ENCODE peak calls at places on chromosomes 11 and 22, in six cellular contexts. D, E, I, C, R and W are unnamed samples.

GRCh38 chr11:61728066-61728939 is 24.1 kb upstream of the MYRF start:
- DNase-seq in E (no peak), D (no peak), I (no peak), C (no peak), R (no peak), W (no peak)

GRCh38 chr11:70628176-70628860 is 230.0 kb downstream of the CTTN start:
- DNase-seq in R (no peak), I (no peak), C (no peak), E (no peak), D (no peak), W (no peak)

GRCh38 chr11:70200212-70200844 is 2.8 kb upstream of the FADD start:
- DNase-seq in C (no peak), R (no peak), D (no peak), I (peak), E (no peak), W (no peak)

GRCh38 chr22:22171357-22172218 is 73.0 kb upstream of the VPREB1 start:
- DNase-seq in D (peak), I (peak), C (no peak), R (no peak), E (no peak), W (no peak)

GRCh38 chr11:107591446-107592236 is 694 bp downstream of the ELMOD1 start:
- DNase-seq in C (no peak), D (peak), R (peak), E (no peak), I (peak), W (no peak)

GRCh38 chr11:40186401-40187091 is 1272.9 kb downstream of the LRRC4C start:
- DNase-seq in E (no peak), C (no peak), D (no peak), I (no peak), R (no peak), W (no peak)

GRCh38 chr11:68841718-68842426 is at the start of gene CPT1A:
- DNase-seq in R (peak), I (peak), C (peak), E (no peak), D (peak), W (peak)

GRCh38 chr11:40544162-40544561 is 915.3 kb downstream of the LRRC4C start:
- DNase-seq in C (no peak), R (no peak), I (no peak), D (no peak), E (no peak), W (no peak)

GRCh38 chr22:46027219-46028068 is 50.5 kb upstream of the WNT7B start:
- DNase-seq in C (no peak), E (no peak), I (peak), R (peak), D (peak), W (peak)

GRCh38 chr22:46754110-46754799 is 8.2 kb upstream of the TBC1D22A start:
- DNase-seq in I (peak), R (peak), E (peak), D (peak), C (peak), W (peak)

GRCh38 chr22:41425704-41426365 is 20.8 kb downstream of the TOB2 start:
- DNase-seq in C (no peak), R (no peak), I (no peak), E (no peak), D (no peak), W (no peak)

GRCh38 chr11:73982990-73983763 is 534 bp upstream of the UCP2 start:
- DNase-seq in C (peak), E (peak), I (peak), D (peak), R (peak), W (peak)

GRCh38 chr22:41382098-41382578 is 396 bp downstream of the TEF start:
- DNase-seq in D (peak), R (peak), I (peak), E (no peak), C (no peak), W (peak)

GRCh38 chr11:34234086-34234740 is 123.6 kb downstream of the ABTB2 start:
- DNase-seq in R (no peak), E (peak), C (peak), D (no peak), I (peak), W (no peak)

GRCh38 chr11:77067776-77068460 is 1.1 kb downstream of the CAPN5 start:
- DNase-seq in I (no peak), R (peak), C (no peak), D (no peak), E (no peak), W (peak)
- H3K4me3 ChIP-seq in I (peak), R (no peak), C (peak), D (peak), E (peak), W (peak)

GRCh38 chr11:110121204-110121603 is 28.0 kb downstream of the ZC3H12C start:
- DNase-seq in I (peak), E (peak), R (no peak), D (no peak), C (peak), W (no peak)
- H3K4me3 ChIP-seq in I (peak), E (no peak), R (no peak), D (no peak), C (no peak), W (no peak)

GRCh38 chr22:36385491-36386350 is 2.0 kb downstream of the MYH9 start:
- DNase-seq in R (peak), E (no peak), D (peak), I (peak), C (no peak), W (no peak)

GRCh38 chr22:36381513-36382079 is 6.2 kb downstream of the MYH9 start:
- DNase-seq in E (no peak), R (no peak), I (no peak), C (peak), D (no peak), W (no peak)

GRCh38 chr22:36386351-36386899 is 1.3 kb downstream of the MYH9 start:
- DNase-seq in R (peak), C (no peak), E (no peak), I (peak), D (peak), W (no peak)

GRCh38 chr22:36384766-36385400 is 2.9 kb downstream of the MYH9 start:
- DNase-seq in E (no peak), R (no peak), C (no peak), I (peak), D (no peak), W (no peak)

GRCh38 chr22:36383110-36383581 is 4.6 kb downstream of the MYH9 start:
- DNase-seq in I (peak), R (no peak), D (no peak), C (peak), E (peak), W (no peak)
- H3K4me3 ChIP-seq in I (no peak), R (peak), D (no peak), C (peak), E (peak), W (no peak)

GRCh38 chr22:19766235-19766505 is 5.6 kb downstream of the TBX1 start:
- DNase-seq in D (no peak), C (no peak), R (peak), I (no peak), E (no peak), W (no peak)
- H3K4me3 ChIP-seq in D (peak), C (no peak), R (peak), I (peak), E (no peak), W (no peak)